ENCODE peak calls at places on chromosomes 12 and 14, in seven cellular contexts. C, Q, P, K, O, H and F are unnamed samples.

GRCh38 chr14:24887623-24888304 is 162.2 kb downstream of the STXBP6 start:
- DNase-seq in Q (no peak), H (no peak), C (no peak), K (no peak), O (no peak), P (no peak), F (no peak)

GRCh38 chr12:125075-125474 is 58.5 kb downstream of the IQSEC3 start:
- DNase-seq in Q (no peak), P (no peak), K (no peak), O (no peak), C (no peak), H (no peak), F (no peak)

GRCh38 chr12:6821674-6822433 is at the start of gene GPR162:
- DNase-seq in K (peak), P (no peak), H (peak), Q (no peak), O (no peak), C (peak), F (peak)

GRCh38 chr12:110244829-110245228 is 36.2 kb upstream of the ATP2A2 start:
- DNase-seq in C (no peak), K (no peak), Q (no peak), P (no peak), H (no peak), O (no peak), F (no peak)

GRCh38 chr14:59819446-59820088 is 51.0 kb downstream of the RTN1 start:
- DNase-seq in H (no peak), O (no peak), P (no peak), Q (no peak), C (no peak), K (no peak), F (no peak)

GRCh38 chr12:21073822-21074460 is 57.1 kb upstream of the SLCO1B1 start:
- DNase-seq in O (no peak), Q (no peak), H (no peak), P (no peak), K (no peak), C (no peak), F (peak)

GRCh38 chr14:69464829-69465228 is 19.7 kb upstream of the PLEKHD1 start:
- DNase-seq in Q (no peak), P (no peak), K (peak), H (peak), O (no peak), C (no peak), F (peak)

GRCh38 chr14:33120341-33120740 is 181.7 kb downstream of the NPAS3 start:
- DNase-seq in O (no peak), P (no peak), C (no peak), Q (no peak), K (peak), H (no peak), F (peak)

GRCh38 chr14:85535916-85536834 is 6.2 kb downstream of the FLRT2 start:
- DNase-seq in H (peak), C (no peak), K (peak), O (no peak), P (no peak), Q (peak), F (peak)

GRCh38 chr12:6769003-6769389 is 2.8 kb downstream of the PTMS start:
- DNase-seq in H (peak), O (no peak), P (no peak), K (peak), C (no peak), Q (no peak), F (no peak)

GRCh38 chr12:132355742-132356681 is 26.6 kb upstream of the GALNT9 start:
- DNase-seq in O (no peak), H (no peak), Q (no peak), P (no peak), K (no peak), C (no peak), F (no peak)

GRCh38 chr14:48744202-48744601 is 842.0 kb downstream of the RPS29 start:
- DNase-seq in O (no peak), Q (no peak), C (no peak), H (no peak), P (no peak), K (no peak), F (no peak)

GRCh38 chr14:64965356-64966000 is 6.7 kb downstream of the RAB15 start:
- DNase-seq in K (no peak), Q (no peak), C (no peak), H (no peak), P (no peak), O (no peak), F (no peak)

GRCh38 chr12:106271575-106272505 is 24.0 kb upstream of the CKAP4 start:
- DNase-seq in K (no peak), P (no peak), H (no peak), Q (no peak), C (no peak), O (no peak), F (no peak)

GRCh38 chr12:109334887-109335286 is 12.8 kb upstream of the MYO1H start:
- DNase-seq in O (no peak), K (no peak), Q (no peak), C (no peak), H (no peak), P (no peak), F (no peak)

GRCh38 chr12:63308701-63309100 is 157.7 kb upstream of the AVPR1A start:
- DNase-seq in H (no peak), O (no peak), P (no peak), Q (no peak), K (peak), C (no peak), F (no peak)

GRCh38 chr14:73792476-73792875 is 59.2 kb upstream of the PTGR2 start:
- DNase-seq in H (no peak), P (no peak), C (no peak), Q (no peak), O (no peak), K (no peak), F (no peak)

GRCh38 chr12:65911321-65911720 is 87.0 kb downstream of the HMGA2 start:
- DNase-seq in P (no peak), H (peak), O (no peak), K (peak), C (no peak), Q (no peak), F (peak)

GRCh38 chr14:75982724-75983358 is 1.0 kb upstream of the TGFB3 start:
- DNase-seq in Q (no peak), C (no peak), K (peak), O (no peak), P (no peak), H (peak), F (peak)

GRCh38 chr14:68987653-68988036 is 8.5 kb upstream of the ACTN1 start:
- DNase-seq in O (no peak), H (no peak), K (no peak), Q (no peak), P (no peak), C (peak), F (no peak)

GRCh38 chr12:88579572-88579940 is 715 bp downstream of the KITLG start:
- DNase-seq in H (no peak), P (no peak), C (no peak), O (peak), Q (no peak), K (peak), F (no peak)

GRCh38 chr12:47734725-47735480 is 9.6 kb upstream of the ENDOU start:
- DNase-seq in O (no peak), K (no peak), C (no peak), P (no peak), H (no peak), Q (no peak), F (no peak)

GRCh38 chr12:19402743-19403400 is 36.4 kb upstream of the AEBP2 start:
- DNase-seq in O (no peak), Q (peak), C (no peak), H (peak), P (no peak), K (peak), F (peak)

GRCh38 chr12:115988193-115988592 is 289.3 kb downstream of the MED13L start:
- DNase-seq in Q (no peak), C (no peak), O (no peak), K (no peak), H (no peak), P (no peak), F (no peak)

GRCh38 chr12:113262710-113263109 is 41.4 kb downstream of the TPCN1 start:
- DNase-seq in P (no peak), K (no peak), H (peak), O (no peak), C (no peak), Q (no peak), F (no peak)

GRCh38 chr12:105214670-105215375 is 21.2 kb downstream of the APPL2 start:
- DNase-seq in O (no peak), K (peak), H (peak), Q (peak), P (no peak), C (no peak), F (no peak)

GRCh38 chr12:1612196-1612595 is 16.8 kb upstream of the WNT5B start:
- DNase-seq in K (no peak), C (no peak), P (no peak), Q (no peak), O (no peak), H (peak), F (peak)

GRCh38 chr12:219891-220352 is 6.0 kb upstream of the SLC6A12 start:
- DNase-seq in Q (peak), K (peak), C (peak), O (peak), P (peak), H (peak), F (peak)

GRCh38 chr14:100884456-100884855 is 19.1 kb downstream of the RTL1 start:
- DNase-seq in P (no peak), Q (no peak), K (no peak), C (no peak), O (no peak), H (no peak), F (no peak)

GRCh38 chr14:23160924-23161522 is 22.4 kb downstream of the SLC7A8 start:
- DNase-seq in P (no peak), Q (no peak), K (peak), O (no peak), H (peak), C (no peak), F (peak)

GRCh38 chr14:93536945-93537344 is 106.2 kb downstream of the UNC79 start:
- DNase-seq in K (peak), O (no peak), P (peak), C (peak), H (no peak), Q (peak), F (peak)

GRCh38 chr14:74934476-74935339 is 11.6 kb upstream of the RPS6KL1 start:
- DNase-seq in K (no peak), O (no peak), C (no peak), Q (no peak), H (peak), P (peak), F (no peak)

GRCh38 chr12:82730832-82731497 is 44.3 kb downstream of the TMTC2 start:
- DNase-seq in H (peak), C (no peak), Q (peak), O (no peak), P (no peak), K (no peak), F (peak)

GRCh38 chr14:57480044-57480443 is 13.6 kb downstream of the CCDC198 start:
- DNase-seq in C (no peak), Q (no peak), P (no peak), H (peak), K (peak), O (no peak), F (no peak)

GRCh38 chr12:94553130-94553519 is 93.5 kb upstream of the CEP83 start:
- DNase-seq in O (no peak), C (no peak), P (no peak), H (peak), K (peak), Q (no peak), F (peak)

GRCh38 chr12:100267603-100268281 is 765 bp downstream of the SCYL2 start:
- DNase-seq in Q (peak), H (peak), O (no peak), K (peak), C (no peak), P (no peak), F (peak)

GRCh38 chr12:57148469-57149308 is 1.3 kb upstream of the LRP1-AS start:
- DNase-seq in H (peak), K (peak), O (no peak), Q (peak), C (no peak), P (no peak), F (peak)

GRCh38 chr12:132389066-132389465 is 59.7 kb upstream of the GALNT9 start:
- DNase-seq in O (no peak), H (no peak), Q (no peak), K (no peak), C (no peak), P (no peak), F (no peak)

GRCh38 chr12:83841620-83842019 is 1071.0 kb downstream of the SLC6A15 start:
- DNase-seq in O (no peak), K (no peak), C (no peak), P (no peak), Q (no peak), H (no peak), F (no peak)